ENCODE peak calls at places on chromosome 3, in nine cellular contexts. D is cardiac septum, F is testis, S is GM23248, P is AML-193, N is hippocampal formation, Z is fibroblast of lung, G is mesothelial cell of epicardium, C is GM04504. Q is an unnamed sample.

GRCh38 chr3:181007262-181007661 is 17.7 kb upstream of the DNAJC19 start:
- DNase-seq in Z (no peak), P (no peak), D (no peak), G (no peak), N (no peak), C (no peak), S (no peak), F (no peak), Q (no peak)

GRCh38 chr3:57646723-57647122 is 46.2 kb downstream of the DENND6A start:
- DNase-seq in D (no peak), G (no peak), S (peak; percentile 74), F (peak; percentile 50), C (peak; percentile 10), Z (peak; percentile 44), P (peak; percentile 37), N (no peak), Q (no peak)

GRCh38 chr3:134281912-134282658 is 31.4 kb upstream of the RYK start:
- DNase-seq in Z (no peak), S (no peak), C (no peak), F (no peak), N (no peak), D (no peak), G (no peak), P (no peak), Q (peak; percentile 19)

GRCh38 chr3:177893321-177893720 is 642.9 kb upstream of the KCNMB2 start:
- DNase-seq in F (peak; percentile 27), D (no peak), G (no peak), C (no peak), P (no peak), S (peak; percentile 4), N (no peak), Z (no peak), Q (no peak)

GRCh38 chr3:150410311-150411105 is 2.4 kb downstream of the TSC22D2 start:
- DNase-seq in S (peak; percentile 61), P (no peak), G (peak; percentile 19), D (peak; percentile 83), Z (peak; percentile 36), C (no peak), N (peak; percentile 19), F (peak; percentile 56), Q (no peak)

GRCh38 chr3:189638276-189639031 is 7.3 kb downstream of the TP63 start:
- DNase-seq in D (no peak), S (no peak), C (no peak), Z (no peak), G (no peak), N (no peak), P (no peak), F (no peak), Q (no peak)

GRCh38 chr3:151315136-151315535 is 1.5 kb downstream of the GPR87 start:
- DNase-seq in Z (peak; percentile 64), G (no peak), D (no peak), F (no peak), N (no peak), C (no peak), P (no peak), S (peak; percentile 34), Q (no peak)

GRCh38 chr3:170680593-170680992 is 94.7 kb upstream of the SLC7A14 start:
- DNase-seq in G (no peak), S (no peak), N (no peak), C (no peak), F (no peak), D (no peak), P (no peak), Z (no peak), Q (no peak)

GRCh38 chr3:123843668-123844067 is 40.5 kb downstream of the MYLK start:
- DNase-seq in C (peak; percentile 25), S (peak; percentile 70), G (no peak), D (no peak), F (no peak), Z (peak; percentile 87), P (no peak), N (no peak), Q (no peak)

GRCh38 chr3:124985358-124985757 is 50.8 kb upstream of the MUC13 start:
- DNase-seq in P (no peak), G (no peak), S (peak; percentile 93), F (no peak), N (no peak), D (no peak), Z (peak; percentile 84), C (peak; percentile 73), Q (no peak)

GRCh38 chr3:133821767-133822638 is 16.4 kb downstream of the SRPRB start:
- DNase-seq in D (peak; percentile 67), G (no peak), Z (peak; percentile 69), N (no peak), S (peak; percentile 79), P (no peak), C (peak; percentile 51), F (peak; percentile 42), Q (no peak)

GRCh38 chr3:157531301-157531660 is 28.1 kb upstream of the VEPH1 start:
- DNase-seq in P (no peak), N (no peak), C (no peak), S (peak; percentile 71), Z (peak; percentile 75), F (no peak), G (no peak), D (no peak), Q (no peak)

GRCh38 chr3:129039271-129040038 is 21.1 kb upstream of the GP9 start:
- DNase-seq in D (peak; percentile 72), N (no peak), F (no peak), Z (no peak), C (no peak), P (no peak), G (no peak), S (no peak), Q (no peak)

GRCh38 chr3:64157150-64158035 is 67.9 kb downstream of the PRICKLE2 start:
- DNase-seq in D (no peak), C (no peak), P (no peak), Z (no peak), N (no peak), F (no peak), G (no peak), S (no peak), Q (no peak)

GRCh38 chr3:40877651-40878463 is 321.4 kb upstream of the CTNNB1 start:
- DNase-seq in F (peak; percentile 72), P (no peak), G (no peak), S (peak; percentile 30), N (peak; percentile 78), C (no peak), Z (peak; percentile 86), D (peak; percentile 82), Q (no peak)

GRCh38 chr3:63864008-63864871 is 573 bp downstream of the ATXN7 start:
- DNase-seq in P (peak; percentile 53), S (peak; percentile 55), F (peak; percentile 60), D (peak; percentile 78), G (peak; percentile 21), C (no peak), Z (no peak), N (no peak), Q (no peak)

GRCh38 chr3:126496894-126497850 is 20.4 kb downstream of the UROC1 start:
- DNase-seq in F (no peak), C (no peak), P (no peak), D (no peak), S (no peak), N (no peak), G (no peak), Z (no peak), Q (no peak)

GRCh38 chr3:174221155-174221554 is 638.0 kb upstream of the NAALADL2 start:
- DNase-seq in N (no peak), S (no peak), P (no peak), G (no peak), Z (no peak), C (no peak), F (no peak), D (no peak), Q (no peak)

GRCh38 chr3:8757551-8758518 is 11.6 kb downstream of the OXTR start:
- DNase-seq in Z (peak; percentile 96), G (no peak), F (no peak), D (peak; percentile 36), N (no peak), P (no peak), S (peak; percentile 95), C (peak; percentile 83), Q (no peak)

GRCh38 chr3:105960381-105960780 is 91.6 kb upstream of the CBLB start:
- DNase-seq in P (no peak), C (no peak), S (no peak), F (peak; percentile 37), Z (no peak), N (no peak), D (no peak), G (no peak), Q (no peak)

GRCh38 chr3:75218577-75218976 is 445.6 kb upstream of the FRG2C start:
- DNase-seq in Z (no peak), P (no peak), D (no peak), C (no peak), G (no peak), F (no peak), S (no peak), N (no peak), Q (no peak)

GRCh38 chr3:38916706-38917105 is 100.7 kb upstream of the SCN10A start:
- DNase-seq in D (no peak), N (no peak), P (no peak), Z (peak; percentile 22), S (peak; percentile 59), F (no peak), C (peak; percentile 10), G (no peak), Q (no peak)

GRCh38 chr3:134601539-134602439 is 49.0 kb downstream of the KY start:
- DNase-seq in N (no peak), G (no peak), P (no peak), D (peak; percentile 63), C (peak; percentile 20), S (peak; percentile 57), Z (peak; percentile 53), F (peak; percentile 78), Q (peak; percentile 29)

GRCh38 chr3:178267158-178267838 is 268.9 kb upstream of the KCNMB2 start:
- DNase-seq in S (no peak), G (no peak), P (no peak), Z (peak; percentile 44), C (no peak), D (no peak), N (no peak), F (no peak), Q (no peak)

GRCh38 chr3:85594648-85595047 is 635.9 kb downstream of the CADM2 start:
- DNase-seq in D (no peak), N (peak; percentile 15), F (no peak), C (no peak), S (no peak), P (no peak), Z (no peak), G (no peak), Q (no peak)

GRCh38 chr3:57977755-57978715 is 30.2 kb upstream of the FLNB start:
- DNase-seq in Z (no peak), P (no peak), F (no peak), N (no peak), G (no peak), C (no peak), S (peak; percentile 33), D (no peak), Q (no peak)

Q was measured in H1.